ENCODE peak calls at places on chromosomes 1 and 21, in five cellular contexts. O, G, A, R and F are unnamed samples.

GRCh38 chr1:101288491-101288944 is 51.7 kb downstream of the S1PR1 start:
- DNase-seq in O (peak), G (peak), A (peak), R (peak), F (peak)

GRCh38 chr21:46148106-46148505 is 7.3 kb downstream of the FTCD start:
- DNase-seq in O (no peak), G (peak), A (no peak), R (no peak), F (no peak)

GRCh38 chr1:201535046-201535777 is 3.7 kb upstream of the NAV1 start:
- DNase-seq in O (no peak), G (no peak), A (no peak), R (peak), F (no peak)

GRCh38 chr1:235972316-235973090 is 92.4 kb downstream of the NID1 start:
- DNase-seq in O (no peak), G (no peak), A (no peak), R (no peak), F (peak)

GRCh38 chr1:26405281-26405915 is 5.2 kb upstream of the LIN28A start:
- DNase-seq in O (no peak), G (peak), A (no peak), R (no peak), F (no peak)

GRCh38 chr1:156130578-156130942 is 16.0 kb downstream of the LMNA start:
- DNase-seq in O (no peak), G (no peak), A (no peak), R (no peak), F (no peak)

GRCh38 chr1:84525738-84526137 is 19.4 kb upstream of the GNG5 start:
- DNase-seq in O (no peak), G (no peak), A (no peak), R (no peak), F (no peak)

GRCh38 chr21:45768741-45769049 is 125.2 kb downstream of the PCBP3 start:
- DNase-seq in O (no peak), G (peak), A (no peak), R (no peak), F (no peak)

GRCh38 chr1:20071416-20071815 is 1.4 kb downstream of the PLA2G5 start:
- DNase-seq in O (no peak), G (no peak), A (no peak), R (no peak), F (no peak)

GRCh38 chr1:232221790-232222499 is 408.0 kb downstream of the SIPA1L2 start:
- DNase-seq in O (no peak), G (no peak), A (no peak), R (peak), F (no peak)

GRCh38 chr1:17540255-17541001 is 930 bp downstream of the ARHGEF10L start:
- DNase-seq in O (peak), G (peak), A (no peak), R (no peak), F (no peak)